ENCODE peak calls at places on chromosome 13, in eight cellular contexts. K is mesenteric fat pad, N is lower leg skin, H is AG09319, L is IMR-90, P is H7, M is mammary epithelial cell, R is transverse colon. X is an unnamed sample.
A peak's percentile ranks its signal among the peaks of the same experiment; 100 is the strongest.

GRCh38 chr13:46667687-46668281 is 114.8 kb downstream of the LRCH1 start:
- DNase-seq in K (no peak), N (no peak), H (no peak), L (no peak), P (no peak), M (no peak), R (no peak), X (no peak)

GRCh38 chr13:79943633-79944032 is 397.3 kb downstream of the SPRY2 start:
- DNase-seq in K (no peak), N (no peak), H (no peak), L (no peak), P (no peak), M (no peak), R (no peak), X (no peak)

GRCh38 chr13:34833562-34834182 is 108.4 kb upstream of the NBEA start:
- DNase-seq in K (no peak), N (no peak), H (no peak), L (peak; percentile 2), P (peak; percentile 18), M (peak; percentile 17), R (no peak), X (peak; percentile 64)

GRCh38 chr13:41384749-41385503 is 72.4 kb upstream of the RGCC start:
- DNase-seq in K (no peak), N (no peak), H (no peak), L (peak; percentile 15), P (no peak), M (no peak), R (no peak), X (peak; percentile 23)

GRCh38 chr13:75908137-75908536 is 272.0 kb downstream of the LMO7 start:
- DNase-seq in K (no peak), N (no peak), H (peak; percentile 31), L (no peak), P (no peak), M (no peak), R (no peak), X (no peak)

GRCh38 chr13:25939961-25940687 is 111.7 kb downstream of the SHISA2 start:
- DNase-seq in K (no peak), N (no peak), H (no peak), L (no peak), P (no peak), M (no peak), R (no peak), X (no peak)

GRCh38 chr13:99580500-99581268 is 79.4 kb downstream of the TM9SF2 start:
- DNase-seq in K (no peak), N (no peak), H (no peak), L (no peak), P (no peak), M (no peak), R (no peak), X (no peak)

GRCh38 chr13:46492946-46493345 is 60.0 kb upstream of the LRCH1 start:
- DNase-seq in K (no peak), N (no peak), H (no peak), L (peak; percentile 48), P (peak; percentile 39), M (peak; percentile 16), R (no peak), X (peak; percentile 61)

GRCh38 chr13:94154362-94154761 is 325.1 kb downstream of the DCT start:
- DNase-seq in K (no peak), N (no peak), H (peak; percentile 44), L (peak; percentile 35), P (peak; percentile 6), M (peak; percentile 32), R (no peak), X (peak; percentile 40)

GRCh38 chr13:33868343-33868994 is 50.5 kb downstream of the RFC3 start:
- DNase-seq in K (no peak), N (no peak), H (no peak), L (no peak), P (no peak), M (peak; percentile 20), R (no peak), X (no peak)

GRCh38 chr13:51047434-51048165 is 63.5 kb downstream of the C13orf42 start:
- DNase-seq in K (no peak), N (no peak), H (no peak), L (no peak), P (no peak), M (no peak), R (no peak), X (no peak)

GRCh38 chr13:24275041-24275440 is 34.3 kb upstream of the C1QTNF9 start:
- DNase-seq in K (no peak), N (no peak), H (no peak), L (no peak), P (no peak), M (no peak), R (no peak), X (no peak)

GRCh38 chr13:27261376-27261775 is 9.3 kb upstream of the RASL11A start:
- DNase-seq in K (no peak), N (no peak), H (no peak), L (no peak), P (no peak), M (no peak), R (no peak), X (peak; percentile 77)

GRCh38 chr13:74015137-74015536 is 119.1 kb downstream of the KLF12 start:
- DNase-seq in K (no peak), N (no peak), H (no peak), L (peak; percentile 39), P (no peak), M (no peak), R (no peak), X (no peak)

GRCh38 chr13:43316997-43317396 is 293.6 kb downstream of the DNAJC15 start:
- DNase-seq in K (no peak), N (no peak), H (no peak), L (peak; percentile 67), P (peak; percentile 24), M (no peak), R (no peak), X (peak; percentile 74)

GRCh38 chr13:44770951-44771350 is 194.8 kb upstream of the TSC22D1 start:
- DNase-seq in K (no peak), N (peak; percentile 29), H (no peak), L (no peak), P (no peak), M (no peak), R (no peak), X (no peak)

GRCh38 chr13:30457306-30457891 is 8.3 kb downstream of the HMGB1 start:
- DNase-seq in K (no peak), N (no peak), H (no peak), L (no peak), P (no peak), M (no peak), R (no peak), X (no peak)

X was measured in EH.